ENCODE peak calls at places on chromosomes 13 and 19, in ten cellular contexts. One of them, this sample, is unnamed.

GRCh38 chr19:41000310-41000737 is 9.2 kb downstream of the CYP2B6 start:
- DNase-seq in amniotic stem cell: no peak
- DNase-seq in gastrocnemius medialis: no peak
- DNase-seq in EL: no peak
- DNase-seq in HFF-Myc: no peak
- DNase-seq in mucosa of descending colon: peak
- DNase-seq in adrenal gland: peak
- DNase-seq in hepatic stellate cell: no peak
- DNase-seq in HTR-8/SVneo: no peak
- DNase-seq in mesothelial cell of epicardium: no peak
- DNase-seq in this sample: no peak

GRCh38 chr13:30276178-30276577 is 31.2 kb downstream of the KATNAL1 start:
- DNase-seq in amniotic stem cell: no peak
- DNase-seq in gastrocnemius medialis: no peak
- DNase-seq in EL: no peak
- DNase-seq in HFF-Myc: no peak
- DNase-seq in mucosa of descending colon: no peak
- DNase-seq in adrenal gland: no peak
- DNase-seq in hepatic stellate cell: no peak
- DNase-seq in HTR-8/SVneo: no peak
- DNase-seq in mesothelial cell of epicardium: no peak
- DNase-seq in this sample: no peak

GRCh38 chr19:31438401-31439269 is 89.4 kb upstream of the TSHZ3 start:
- DNase-seq in amniotic stem cell: no peak
- DNase-seq in gastrocnemius medialis: no peak
- DNase-seq in EL: no peak
- DNase-seq in HFF-Myc: no peak
- DNase-seq in mucosa of descending colon: no peak
- DNase-seq in adrenal gland: no peak
- DNase-seq in hepatic stellate cell: no peak
- DNase-seq in HTR-8/SVneo: no peak
- DNase-seq in mesothelial cell of epicardium: no peak
- DNase-seq in this sample: no peak

GRCh38 chr19:19642506-19643157 is 825 bp downstream of the GMIP start:
- DNase-seq in amniotic stem cell: no peak
- DNase-seq in gastrocnemius medialis: no peak
- DNase-seq in EL: peak
- DNase-seq in HFF-Myc: no peak
- DNase-seq in mucosa of descending colon: no peak
- DNase-seq in adrenal gland: no peak
- DNase-seq in hepatic stellate cell: peak
- DNase-seq in HTR-8/SVneo: no peak
- DNase-seq in mesothelial cell of epicardium: no peak
- DNase-seq in this sample: no peak

GRCh38 chr13:113192279-113192678 is 16.2 kb downstream of the PCID2 start:
- DNase-seq in amniotic stem cell: no peak
- DNase-seq in gastrocnemius medialis: no peak
- DNase-seq in EL: no peak
- DNase-seq in HFF-Myc: no peak
- DNase-seq in mucosa of descending colon: no peak
- DNase-seq in adrenal gland: no peak
- DNase-seq in hepatic stellate cell: no peak
- DNase-seq in HTR-8/SVneo: no peak
- DNase-seq in mesothelial cell of epicardium: no peak
- DNase-seq in this sample: no peak

GRCh38 chr13:33383724-33384577 is 98.4 kb upstream of the STARD13 start:
- DNase-seq in amniotic stem cell: no peak
- DNase-seq in gastrocnemius medialis: no peak
- DNase-seq in EL: no peak
- DNase-seq in HFF-Myc: no peak
- DNase-seq in mucosa of descending colon: no peak
- DNase-seq in adrenal gland: no peak
- DNase-seq in hepatic stellate cell: no peak
- DNase-seq in HTR-8/SVneo: no peak
- DNase-seq in mesothelial cell of epicardium: no peak
- DNase-seq in this sample: no peak

GRCh38 chr13:32010137-32010536 is 21.4 kb upstream of the FRY start:
- DNase-seq in amniotic stem cell: no peak
- DNase-seq in gastrocnemius medialis: no peak
- DNase-seq in EL: no peak
- DNase-seq in HFF-Myc: no peak
- DNase-seq in mucosa of descending colon: no peak
- DNase-seq in adrenal gland: no peak
- DNase-seq in hepatic stellate cell: peak
- DNase-seq in HTR-8/SVneo: no peak
- DNase-seq in mesothelial cell of epicardium: no peak
- DNase-seq in this sample: no peak

GRCh38 chr13:46615888-46616531 is 63.0 kb downstream of the LRCH1 start:
- DNase-seq in amniotic stem cell: no peak
- DNase-seq in gastrocnemius medialis: no peak
- DNase-seq in EL: peak
- DNase-seq in HFF-Myc: no peak
- DNase-seq in mucosa of descending colon: no peak
- DNase-seq in adrenal gland: no peak
- DNase-seq in hepatic stellate cell: peak
- DNase-seq in HTR-8/SVneo: no peak
- DNase-seq in mesothelial cell of epicardium: no peak
- DNase-seq in this sample: no peak

GRCh38 chr19:15251749-15252397 is 19.6 kb upstream of the EPHX3 start:
- DNase-seq in amniotic stem cell: peak
- DNase-seq in gastrocnemius medialis: peak
- DNase-seq in EL: peak
- DNase-seq in HFF-Myc: peak
- DNase-seq in mucosa of descending colon: peak
- DNase-seq in adrenal gland: peak
- DNase-seq in hepatic stellate cell: peak
- DNase-seq in HTR-8/SVneo: peak
- DNase-seq in mesothelial cell of epicardium: peak
- DNase-seq in this sample: no peak

GRCh38 chr13:39892731-39893293 is 237.3 kb downstream of the COG6 start:
- DNase-seq in amniotic stem cell: no peak
- DNase-seq in gastrocnemius medialis: no peak
- DNase-seq in EL: no peak
- DNase-seq in HFF-Myc: no peak
- DNase-seq in mucosa of descending colon: no peak
- DNase-seq in adrenal gland: peak
- DNase-seq in hepatic stellate cell: no peak
- DNase-seq in HTR-8/SVneo: no peak
- DNase-seq in mesothelial cell of epicardium: no peak
- DNase-seq in this sample: no peak

GRCh38 chr19:39411832-39412099 is 703 bp upstream of the PLEKHG2 start:
- DNase-seq in amniotic stem cell: peak
- DNase-seq in gastrocnemius medialis: peak
- DNase-seq in EL: peak
- DNase-seq in HFF-Myc: peak
- DNase-seq in mucosa of descending colon: peak
- DNase-seq in adrenal gland: peak
- DNase-seq in hepatic stellate cell: peak
- DNase-seq in HTR-8/SVneo: no peak
- DNase-seq in mesothelial cell of epicardium: peak
- DNase-seq in this sample: peak

GRCh38 chr19:43371909-43372308 is 18.4 kb downstream of the CD177 start:
- DNase-seq in amniotic stem cell: no peak
- DNase-seq in gastrocnemius medialis: no peak
- DNase-seq in EL: no peak
- DNase-seq in HFF-Myc: no peak
- DNase-seq in mucosa of descending colon: no peak
- DNase-seq in adrenal gland: no peak
- DNase-seq in hepatic stellate cell: no peak
- DNase-seq in HTR-8/SVneo: no peak
- DNase-seq in mesothelial cell of epicardium: no peak
- DNase-seq in this sample: no peak

GRCh38 chr13:35695411-35695810 is 218.9 kb upstream of the MAB21L1 start:
- DNase-seq in amniotic stem cell: no peak
- DNase-seq in gastrocnemius medialis: peak
- DNase-seq in EL: no peak
- DNase-seq in HFF-Myc: no peak
- DNase-seq in mucosa of descending colon: no peak
- DNase-seq in adrenal gland: no peak
- DNase-seq in hepatic stellate cell: no peak
- DNase-seq in HTR-8/SVneo: no peak
- DNase-seq in mesothelial cell of epicardium: no peak
- DNase-seq in this sample: no peak

GRCh38 chr19:49400034-49400433 is 12.0 kb downstream of the KASH5 start:
- DNase-seq in amniotic stem cell: no peak
- DNase-seq in gastrocnemius medialis: no peak
- DNase-seq in EL: peak
- DNase-seq in HFF-Myc: no peak
- DNase-seq in mucosa of descending colon: no peak
- DNase-seq in adrenal gland: peak
- DNase-seq in hepatic stellate cell: no peak
- DNase-seq in HTR-8/SVneo: no peak
- DNase-seq in mesothelial cell of epicardium: no peak
- DNase-seq in this sample: no peak

GRCh38 chr13:35086667-35087066 is 144.6 kb downstream of the NBEA start:
- DNase-seq in amniotic stem cell: no peak
- DNase-seq in gastrocnemius medialis: no peak
- DNase-seq in EL: peak
- DNase-seq in HFF-Myc: no peak
- DNase-seq in mucosa of descending colon: no peak
- DNase-seq in adrenal gland: no peak
- DNase-seq in hepatic stellate cell: no peak
- DNase-seq in HTR-8/SVneo: no peak
- DNase-seq in mesothelial cell of epicardium: no peak
- DNase-seq in this sample: no peak

GRCh38 chr19:16069813-16070365 is 6.4 kb upstream of the TPM4 start:
- DNase-seq in amniotic stem cell: no peak
- DNase-seq in gastrocnemius medialis: no peak
- DNase-seq in EL: no peak
- DNase-seq in HFF-Myc: no peak
- DNase-seq in mucosa of descending colon: no peak
- DNase-seq in adrenal gland: no peak
- DNase-seq in hepatic stellate cell: no peak
- DNase-seq in HTR-8/SVneo: no peak
- DNase-seq in mesothelial cell of epicardium: no peak
- DNase-seq in this sample: no peak

GRCh38 chr13:109410868-109411267 is 375.5 kb downstream of the IRS2 start:
- DNase-seq in amniotic stem cell: no peak
- DNase-seq in gastrocnemius medialis: no peak
- DNase-seq in EL: no peak
- DNase-seq in HFF-Myc: no peak
- DNase-seq in mucosa of descending colon: no peak
- DNase-seq in adrenal gland: no peak
- DNase-seq in hepatic stellate cell: no peak
- DNase-seq in HTR-8/SVneo: no peak
- DNase-seq in mesothelial cell of epicardium: no peak
- DNase-seq in this sample: no peak

GRCh38 chr19:28185646-28186045 is 1027.3 kb downstream of the UQCRFS1 start:
- DNase-seq in amniotic stem cell: no peak
- DNase-seq in gastrocnemius medialis: no peak
- DNase-seq in EL: no peak
- DNase-seq in HFF-Myc: no peak
- DNase-seq in mucosa of descending colon: no peak
- DNase-seq in adrenal gland: no peak
- DNase-seq in hepatic stellate cell: no peak
- DNase-seq in HTR-8/SVneo: no peak
- DNase-seq in mesothelial cell of epicardium: no peak
- DNase-seq in this sample: no peak

GRCh38 chr13:94352057-94352456 is 127.4 kb downstream of the DCT start:
- DNase-seq in amniotic stem cell: no peak
- DNase-seq in gastrocnemius medialis: no peak
- DNase-seq in EL: peak
- DNase-seq in HFF-Myc: no peak
- DNase-seq in mucosa of descending colon: no peak
- DNase-seq in adrenal gland: no peak
- DNase-seq in hepatic stellate cell: no peak
- DNase-seq in HTR-8/SVneo: no peak
- DNase-seq in mesothelial cell of epicardium: no peak
- DNase-seq in this sample: no peak

GRCh38 chr13:50393641-50394040 is 378.4 kb downstream of the KCNRG start:
- DNase-seq in amniotic stem cell: no peak
- DNase-seq in gastrocnemius medialis: peak
- DNase-seq in EL: peak
- DNase-seq in HFF-Myc: no peak
- DNase-seq in mucosa of descending colon: no peak
- DNase-seq in adrenal gland: no peak
- DNase-seq in hepatic stellate cell: no peak
- DNase-seq in HTR-8/SVneo: no peak
- DNase-seq in mesothelial cell of epicardium: no peak
- DNase-seq in this sample: no peak

GRCh38 chr13:48401480-48401879 is 11.4 kb downstream of the LPAR6 start:
- DNase-seq in amniotic stem cell: no peak
- DNase-seq in gastrocnemius medialis: no peak
- DNase-seq in EL: no peak
- DNase-seq in HFF-Myc: no peak
- DNase-seq in mucosa of descending colon: no peak
- DNase-seq in adrenal gland: no peak
- DNase-seq in hepatic stellate cell: no peak
- DNase-seq in HTR-8/SVneo: no peak
- DNase-seq in mesothelial cell of epicardium: no peak
- DNase-seq in this sample: no peak